ENCODE peak calls at places on chromosomes 3 and 15, in eight cellular contexts. One of them, this sample, is unnamed.

GRCh38 chr3:173785004-173785403 is 387.5 kb downstream of the NLGN1 start:
- DNase-seq in NCI-H1105 treated with DMSO at 0.1 percent for 48 hours: no peak
- DNase-seq in CD4-positive, alpha-beta T cell: no peak
- DNase-seq in foreskin melanocyte: no peak
- DNase-seq in uterus: no peak
- DNase-seq in HFFc6: no peak
- DNase-seq in hepatocyte: peak
- DNase-seq in effector CD4-positive, alpha-beta T cell: no peak
- DNase-seq in this sample: no peak

GRCh38 chr3:180239939-180240338 is 203.2 kb upstream of the PEX5L start:
- DNase-seq in NCI-H1105 treated with DMSO at 0.1 percent for 48 hours: no peak
- DNase-seq in CD4-positive, alpha-beta T cell: no peak
- DNase-seq in foreskin melanocyte: no peak
- DNase-seq in uterus: no peak
- DNase-seq in HFFc6: no peak
- DNase-seq in hepatocyte: no peak
- DNase-seq in effector CD4-positive, alpha-beta T cell: no peak
- DNase-seq in this sample: no peak

GRCh38 chr3:157311633-157312365 is 124.9 kb upstream of the PTX3 start:
- DNase-seq in NCI-H1105 treated with DMSO at 0.1 percent for 48 hours: no peak
- DNase-seq in CD4-positive, alpha-beta T cell: no peak
- DNase-seq in foreskin melanocyte: peak
- DNase-seq in uterus: no peak
- DNase-seq in HFFc6: peak
- DNase-seq in hepatocyte: no peak
- DNase-seq in effector CD4-positive, alpha-beta T cell: no peak
- DNase-seq in this sample: no peak

GRCh38 chr3:16474920-16475319 is 38.6 kb downstream of the RFTN1 start:
- DNase-seq in NCI-H1105 treated with DMSO at 0.1 percent for 48 hours: no peak
- DNase-seq in CD4-positive, alpha-beta T cell: no peak
- DNase-seq in foreskin melanocyte: no peak
- DNase-seq in uterus: no peak
- DNase-seq in HFFc6: no peak
- DNase-seq in hepatocyte: no peak
- DNase-seq in effector CD4-positive, alpha-beta T cell: no peak
- DNase-seq in this sample: no peak

GRCh38 chr3:38649500-38650247 is at the start of gene SCN5A:
- DNase-seq in NCI-H1105 treated with DMSO at 0.1 percent for 48 hours: peak
- DNase-seq in CD4-positive, alpha-beta T cell: peak
- DNase-seq in foreskin melanocyte: no peak
- DNase-seq in uterus: peak
- DNase-seq in HFFc6: no peak
- DNase-seq in hepatocyte: peak
- DNase-seq in effector CD4-positive, alpha-beta T cell: peak
- DNase-seq in this sample: peak

GRCh38 chr15:81073796-81074195 is 60.3 kb upstream of the CFAP161 start:
- DNase-seq in NCI-H1105 treated with DMSO at 0.1 percent for 48 hours: no peak
- DNase-seq in CD4-positive, alpha-beta T cell: no peak
- DNase-seq in foreskin melanocyte: no peak
- DNase-seq in uterus: no peak
- DNase-seq in HFFc6: no peak
- DNase-seq in hepatocyte: no peak
- DNase-seq in effector CD4-positive, alpha-beta T cell: no peak
- DNase-seq in this sample: no peak

GRCh38 chr15:74497584-74497983 is 36.6 kb upstream of the UBL7 start:
- DNase-seq in NCI-H1105 treated with DMSO at 0.1 percent for 48 hours: peak
- DNase-seq in CD4-positive, alpha-beta T cell: no peak
- DNase-seq in foreskin melanocyte: no peak
- DNase-seq in uterus: no peak
- DNase-seq in HFFc6: no peak
- DNase-seq in hepatocyte: no peak
- DNase-seq in effector CD4-positive, alpha-beta T cell: no peak
- DNase-seq in this sample: no peak

GRCh38 chr3:141287326-141287725 is 55.7 kb downstream of the PXYLP1 start:
- DNase-seq in NCI-H1105 treated with DMSO at 0.1 percent for 48 hours: no peak
- DNase-seq in CD4-positive, alpha-beta T cell: no peak
- DNase-seq in foreskin melanocyte: no peak
- DNase-seq in uterus: no peak
- DNase-seq in HFFc6: no peak
- DNase-seq in hepatocyte: no peak
- DNase-seq in effector CD4-positive, alpha-beta T cell: no peak
- DNase-seq in this sample: no peak

GRCh38 chr15:31402511-31403056 is 75.9 kb downstream of the KLF13 start:
- DNase-seq in NCI-H1105 treated with DMSO at 0.1 percent for 48 hours: no peak
- DNase-seq in CD4-positive, alpha-beta T cell: no peak
- DNase-seq in foreskin melanocyte: no peak
- DNase-seq in uterus: no peak
- DNase-seq in HFFc6: no peak
- DNase-seq in hepatocyte: peak
- DNase-seq in effector CD4-positive, alpha-beta T cell: no peak
- DNase-seq in this sample: peak

GRCh38 chr15:72616491-72617210 is 37.8 kb upstream of the GOLGA6B start:
- DNase-seq in NCI-H1105 treated with DMSO at 0.1 percent for 48 hours: no peak
- DNase-seq in CD4-positive, alpha-beta T cell: no peak
- DNase-seq in foreskin melanocyte: no peak
- DNase-seq in uterus: no peak
- DNase-seq in HFFc6: no peak
- DNase-seq in hepatocyte: no peak
- DNase-seq in effector CD4-positive, alpha-beta T cell: no peak
- DNase-seq in this sample: no peak

GRCh38 chr15:52002351-52002750 is 16.7 kb upstream of the MAPK6 start:
- DNase-seq in NCI-H1105 treated with DMSO at 0.1 percent for 48 hours: no peak
- DNase-seq in CD4-positive, alpha-beta T cell: no peak
- DNase-seq in foreskin melanocyte: no peak
- DNase-seq in uterus: no peak
- DNase-seq in HFFc6: no peak
- DNase-seq in hepatocyte: no peak
- DNase-seq in effector CD4-positive, alpha-beta T cell: no peak
- DNase-seq in this sample: no peak

GRCh38 chr3:195237981-195238625 is 32.9 kb downstream of the XXYLT1 start:
- DNase-seq in NCI-H1105 treated with DMSO at 0.1 percent for 48 hours: no peak
- DNase-seq in CD4-positive, alpha-beta T cell: no peak
- DNase-seq in foreskin melanocyte: no peak
- DNase-seq in uterus: no peak
- DNase-seq in HFFc6: no peak
- DNase-seq in hepatocyte: no peak
- DNase-seq in effector CD4-positive, alpha-beta T cell: no peak
- DNase-seq in this sample: no peak

GRCh38 chr15:46461416-46461815 is 826.6 kb downstream of the SQOR start:
- DNase-seq in NCI-H1105 treated with DMSO at 0.1 percent for 48 hours: no peak
- DNase-seq in CD4-positive, alpha-beta T cell: no peak
- DNase-seq in foreskin melanocyte: peak
- DNase-seq in uterus: no peak
- DNase-seq in HFFc6: no peak
- DNase-seq in hepatocyte: no peak
- DNase-seq in effector CD4-positive, alpha-beta T cell: no peak
- DNase-seq in this sample: no peak